ENCODE peak calls at places on chromosomes 3 and 15, in five cellular contexts. M, E, T, P and L are unnamed samples. For H3K4me1 and H3K27me3, the result is how much of the 10 kb centered on the place peaks cover.

GRCh38 chr15:87793736-87794135 is 462.8 kb downstream of the NTRK3 start:
- DNase-seq in M (no peak), E (no peak), T (no peak), P (no peak), L (no peak)

GRCh38 chr3:35664460-35664919 is 25.2 kb downstream of the ARPP21 start:
- DNase-seq in M (peak), E (no peak), T (peak), P (no peak), L (no peak)

GRCh38 chr15:69509131-69509530 is 56.5 kb downstream of the RPLP1 start:
- DNase-seq in M (no peak), E (no peak), T (no peak), P (no peak), L (no peak)

GRCh38 chr3:99023590-99024192 is 122.2 kb upstream of the DCBLD2 start:
- DNase-seq in M (no peak), E (no peak), T (no peak), P (no peak), L (no peak)

GRCh38 chr3:46423588-46423987 is 16.5 kb downstream of the CCRL2 start:
- DNase-seq in M (no peak), E (peak), T (no peak), P (no peak), L (peak)

GRCh38 chr15:38699633-38700230 is 135.1 kb upstream of the RASGRP1 start:
- DNase-seq in M (peak), E (no peak), T (no peak), P (peak), L (no peak)

GRCh38 chr3:4741106-4741403 is 238.2 kb upstream of the BHLHE40 start:
- DNase-seq in M (no peak), E (no peak), T (no peak), P (no peak), L (no peak)

GRCh38 chr3:117630885-117631284 is 921.3 kb downstream of the TUSC7 start:
- DNase-seq in M (no peak), E (no peak), T (no peak), P (no peak), L (no peak)

GRCh38 chr3:123168605-123169004 is 33.1 kb upstream of the SEC22A start:
- DNase-seq in M (no peak), E (no peak), T (no peak), P (no peak), L (no peak)

GRCh38 chr15:20409247-20409646 is 132.4 kb downstream of the GOLGA6L6 start:
- DNase-seq in M (no peak), E (no peak), T (no peak), P (no peak), L (no peak)

GRCh38 chr15:26848498-26848897 is 18.4 kb upstream of the GABRA5 start:
- DNase-seq in M (no peak), E (no peak), T (no peak), P (no peak), L (no peak)

GRCh38 chr3:152235709-152236298 is 32.9 kb upstream of the MBNL1 start:
- DNase-seq in M (no peak), E (peak), T (no peak), P (no peak), L (no peak)

GRCh38 chr15:71238926-71239325 is 123.7 kb downstream of the THSD4 start:
- DNase-seq in M (no peak), E (no peak), T (no peak), P (no peak), L (no peak)

GRCh38 chr3:137763594-137763938 is 549 bp upstream of the SOX14 start:
- DNase-seq in M (no peak), E (no peak), T (no peak), P (no peak), L (no peak)

GRCh38 chr3:119795849-119796248 is 13.9 kb downstream of the NR1I2 start:
- DNase-seq in M (no peak), E (no peak), T (no peak), P (no peak), L (no peak)

GRCh38 chr3:11250902-11251806 is 21.0 kb upstream of the ATG7 start:
- DNase-seq in M (no peak), E (no peak), T (no peak), P (no peak), L (no peak)

GRCh38 chr3:11254876-11255275 is 17.3 kb upstream of the ATG7 start:
- DNase-seq in M (no peak), E (no peak), T (no peak), P (no peak), L (no peak)

GRCh38 chr3:11248596-11248995 is 23.6 kb upstream of the ATG7 start:
- DNase-seq in M (no peak), E (no peak), T (no peak), P (no peak), L (no peak)

GRCh38 chr3:11247362-11247761 is 24.8 kb upstream of the ATG7 start:
- DNase-seq in M (no peak), E (no peak), T (no peak), P (no peak), L (no peak)

GRCh38 chr3:11251807-11252176 is 20.4 kb upstream of the ATG7 start:
- DNase-seq in M (no peak), E (no peak), T (no peak), P (no peak), L (no peak)
- H3K4me1 ChIP-seq in M (under half), E (under half), T (under half), P (under half), L (under half)

DNA sequence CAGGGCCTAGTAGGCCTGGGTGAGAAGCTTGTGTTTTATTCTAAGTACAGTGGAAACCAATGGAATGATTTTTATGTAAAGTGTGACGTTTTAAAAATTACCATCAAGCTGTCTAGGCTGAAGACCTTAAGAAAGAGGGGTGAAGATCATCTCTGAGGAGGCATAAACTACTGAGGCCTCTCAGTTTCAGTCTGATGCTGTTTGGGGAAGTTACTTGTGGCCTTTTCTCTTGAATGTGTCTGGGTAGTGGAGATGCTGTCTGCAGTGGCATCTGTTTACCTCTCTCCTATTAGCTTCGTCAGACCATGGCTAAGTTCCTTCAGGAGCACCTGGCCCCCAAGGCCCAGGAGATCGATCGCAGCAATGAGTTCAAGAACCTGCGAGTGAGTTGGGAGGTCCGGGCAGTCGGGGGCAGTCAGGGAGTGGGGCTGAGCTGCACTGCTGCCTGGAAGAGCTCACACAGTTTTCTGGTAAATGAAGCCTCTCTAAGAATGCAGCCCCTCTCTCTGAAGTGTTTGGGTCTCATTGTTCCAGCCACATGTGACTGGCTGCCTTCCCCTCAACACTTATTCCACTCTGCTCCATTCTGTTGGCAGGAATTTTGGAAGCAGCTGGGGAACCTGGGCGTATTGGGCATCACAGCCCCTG is 1.9 kb downstream of the IVD start:
- DNase-seq in M (no peak), E (no peak), T (no peak), P (no peak), L (no peak)
- H3K4me3 ChIP-seq in M (no peak), E (peak), T (no peak), P (no peak), L (no peak)

GRCh38 chr3:113535898-113536297 is 3.5 kb downstream of the SIDT1 start:
- DNase-seq in M (no peak), E (no peak), T (no peak), P (no peak), L (no peak)
- H3K27me3 ChIP-seq in M (under half), E (under half), T (under half), P (under half), L (under half)

GRCh38 chr3:14624498-14624897 is 27.1 kb upstream of the CCDC174 start:
- DNase-seq in M (no peak), E (no peak), T (no peak), P (no peak), L (no peak)

GRCh38 chr3:14627815-14628214 is 23.7 kb upstream of the CCDC174 start:
- DNase-seq in M (no peak), E (no peak), T (no peak), P (no peak), L (no peak)

GRCh38 chr3:14628406-14628805 is 23.2 kb upstream of the CCDC174 start:
- DNase-seq in M (no peak), E (no peak), T (no peak), P (no peak), L (no peak)

GRCh38 chr3:14623569-14624051 is 28.0 kb upstream of the CCDC174 start:
- DNase-seq in M (no peak), E (no peak), T (no peak), P (no peak), L (no peak)

GRCh38 chr3:14625443-14625842 is 26.1 kb upstream of the CCDC174 start:
- DNase-seq in M (no peak), E (no peak), T (no peak), P (no peak), L (no peak)
- H3K4me1 ChIP-seq in M (under half), E (under half), T (under half), P (under half), L (under half)

GRCh38 chr3:146165370-146165769 is 4.4 kb upstream of the PLOD2 start:
- DNase-seq in M (no peak), E (no peak), T (no peak), P (no peak), L (no peak)
- H3K4me3 ChIP-seq in M (no peak), E (no peak), T (no peak), P (no peak), L (no peak)

GRCh38 chr3:37453393-37454391 is 279.3 kb upstream of the LRRFIP2 start:
- DNase-seq in M (no peak), E (no peak), T (peak), P (no peak), L (no peak)
- H3K27me3 ChIP-seq in M (under half), E (half or more), T (under half), P (under half), L (half or more)

GRCh38 chr3:33331414-33331813 is 54.2 kb downstream of the FBXL2 start:
- DNase-seq in M (no peak), E (no peak), T (no peak), P (no peak), L (no peak)
- H3K4me1 ChIP-seq in M (under half), E (under half), T (under half), P (under half), L (under half)

GRCh38 chr15:57598346-57598745 is 6.6 kb downstream of the MYZAP start:
- DNase-seq in M (no peak), E (no peak), T (no peak), P (no peak), L (no peak)
- H3K4me3 ChIP-seq in M (no peak), E (no peak), T (no peak), P (no peak), L (no peak)

GRCh38 chr3:128480717-128481437 is 12.1 kb downstream of the GATA2 start:
- DNase-seq in M (no peak), E (no peak), T (no peak), P (no peak), L (no peak)

GRCh38 chr3:128482857-128483656 is 9.9 kb downstream of the GATA2 start:
- DNase-seq in M (no peak), E (peak), T (no peak), P (no peak), L (no peak)

GRCh38 chr3:128480278-128480677 is 12.7 kb downstream of the GATA2 start:
- DNase-seq in M (no peak), E (no peak), T (no peak), P (no peak), L (no peak)

GRCh38 chr3:128482175-128482856 is 10.7 kb downstream of the GATA2 start:
- DNase-seq in M (no peak), E (no peak), T (no peak), P (no peak), L (no peak)

DNA sequence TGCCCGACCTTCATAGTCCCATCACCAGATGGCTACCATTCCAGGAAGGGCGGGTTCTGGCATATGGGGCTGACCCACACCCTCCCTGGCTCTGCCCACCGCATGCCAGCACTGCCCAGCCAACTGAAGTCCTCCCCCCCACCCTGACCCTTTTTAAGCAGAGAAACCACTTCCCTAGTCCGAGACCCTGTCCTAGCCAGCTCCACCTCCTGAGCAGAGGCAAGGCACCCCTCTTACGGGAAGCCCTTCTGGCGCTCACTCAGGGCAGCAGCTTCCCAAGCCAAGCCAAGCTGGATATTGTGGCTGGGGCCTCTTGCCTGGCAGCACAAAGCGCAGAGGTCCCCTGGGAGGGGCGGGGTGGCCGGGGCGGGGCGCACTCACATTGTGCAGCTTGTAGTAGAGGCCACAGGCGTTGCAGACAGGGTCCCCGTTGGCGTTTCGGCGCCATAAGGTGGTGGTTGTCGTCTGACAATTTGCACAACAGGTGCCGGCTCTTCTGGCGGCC is 11.5 kb downstream of the GATA2 start:
- DNase-seq in M (no peak), E (no peak), T (no peak), P (no peak), L (no peak)
- H3K27me3 ChIP-seq in M (under half), E (under half), T (under half), P (under half), L (half or more)